ENCODE peak calls at places on chromosomes 6 and 20, in ten cellular contexts. B is WTC11; A is glutamatergic neuron; E is amygdala; U is effector CD8-positive, alpha-beta T cell; O is RWPE1; M is amniotic epithelial cell; V is A172; D is activated CD4-positive, alpha-beta T cell treated with anti-CD3 and anti-CD28 coated beads for 24 hours; Y is hepatocyte. L is an unnamed sample.

GRCh38 chr6:159359581-159360264 is 190.5 kb downstream of the FNDC1 start:
- DNase-seq in B (no peak), A (no peak), E (no peak), U (no peak), O (no peak), M (no peak), V (no peak), D (no peak), Y (no peak), L (no peak)

GRCh38 chr20:53643031-53643832 is 49.6 kb upstream of the ZNF217 start:
- DNase-seq in B (no peak), A (no peak), E (no peak), U (peak; percentile 33), O (peak; percentile 95), M (peak; percentile 84), V (peak; percentile 87), D (peak; percentile 31), Y (peak; percentile 63), L (no peak)

GRCh38 chr6:35327349-35328027 is 14.9 kb upstream of the PPARD start:
- DNase-seq in B (peak; percentile 76), A (peak; percentile 68), E (no peak), U (peak; percentile 50), O (peak; percentile 69), M (peak; percentile 52), V (peak; percentile 52), D (peak; percentile 61), Y (peak; percentile 81), L (peak; percentile 31)

GRCh38 chr6:82589509-82590206 is 226.0 kb downstream of the TPBG start:
- DNase-seq in B (peak; percentile 23), A (peak; percentile 68), E (no peak), U (no peak), O (peak; percentile 47), M (peak; percentile 70), V (peak; percentile 64), D (no peak), Y (peak; percentile 13), L (peak; percentile 44)

GRCh38 chr6:15796130-15796766 is 133.4 kb upstream of the DTNBP1 start:
- DNase-seq in B (no peak), A (no peak), E (no peak), U (no peak), O (no peak), M (no peak), V (no peak), D (no peak), Y (no peak), L (no peak)

GRCh38 chr6:102068349-102068748 is 674.8 kb downstream of the GRIK2 start:
- DNase-seq in B (no peak), A (no peak), E (no peak), U (no peak), O (no peak), M (no peak), V (no peak), D (no peak), Y (no peak), L (no peak)

GRCh38 chr20:21840991-21841390 is 135.5 kb downstream of the PAX1 start:
- DNase-seq in B (no peak), A (no peak), E (no peak), U (no peak), O (no peak), M (no peak), V (no peak), D (no peak), Y (no peak), L (no peak)

GRCh38 chr20:24964518-24964838 is 15.4 kb downstream of the CST7 start:
- DNase-seq in B (no peak), A (no peak), E (no peak), U (no peak), O (no peak), M (no peak), V (no peak), D (no peak), Y (no peak), L (no peak)

GRCh38 chr20:61896058-61896961 is 169.4 kb downstream of the TAF4 start:
- DNase-seq in B (peak; percentile 74), A (peak; percentile 77), E (no peak), U (no peak), O (peak; percentile 87), M (peak; percentile 15), V (peak; percentile 44), D (peak; percentile 7), Y (peak; percentile 76), L (peak; percentile 87)

GRCh38 chr20:41956316-41957050 is 338.3 kb upstream of the CHD6 start:
- DNase-seq in B (peak; percentile 29), A (peak; percentile 36), E (no peak), U (no peak), O (no peak), M (no peak), V (peak; percentile 3), D (no peak), Y (peak; percentile 44), L (peak; percentile 52)

GRCh38 chr6:87742106-87742505 is 40.1 kb upstream of the AKIRIN2 start:
- DNase-seq in B (no peak), A (no peak), E (no peak), U (no peak), O (no peak), M (no peak), V (no peak), D (no peak), Y (no peak), L (no peak)

GRCh38 chr6:43093361-43094289 is 17.5 kb downstream of the PTK7 start:
- DNase-seq in B (no peak), A (no peak), E (no peak), U (no peak), O (no peak), M (peak; percentile 85), V (peak; percentile 78), D (no peak), Y (no peak), L (peak; percentile 44)

GRCh38 chr20:50957276-50957675 is 1.1 kb downstream of the DPM1 start:
- DNase-seq in B (no peak), A (no peak), E (no peak), U (no peak), O (no peak), M (peak; percentile 41), V (no peak), D (no peak), Y (no peak), L (no peak)

GRCh38 chr6:57261896-57262295 is 39.8 kb upstream of the RAB23 start:
- DNase-seq in B (no peak), A (no peak), E (no peak), U (no peak), O (no peak), M (no peak), V (no peak), D (no peak), Y (no peak), L (no peak)

GRCh38 chr20:17430515-17430914 is 100.7 kb downstream of the BFSP1 start:
- DNase-seq in B (no peak), A (no peak), E (no peak), U (no peak), O (no peak), M (no peak), V (no peak), D (no peak), Y (no peak), L (peak; percentile 30)

GRCh38 chr6:124226396-124226795 is 422.7 kb downstream of the NKAIN2 start:
- DNase-seq in B (no peak), A (no peak), E (no peak), U (no peak), O (peak; percentile 41), M (peak; percentile 62), V (peak; percentile 62), D (no peak), Y (no peak), L (no peak)

GRCh38 chr20:36391456-36391855 is 85.3 kb downstream of the DLGAP4 start:
- DNase-seq in B (peak; percentile 43), A (no peak), E (no peak), U (no peak), O (no peak), M (no peak), V (peak; percentile 23), D (no peak), Y (no peak), L (no peak)

L was measured in retina.